ENCODE peak calls at places on chromosomes 7 and 10, in four cellular contexts. T, S, I and V are unnamed samples.
A peak's percentile ranks its signal among the peaks of the same experiment; 100 is the strongest.

GRCh38 chr7:70693300-70693689 is 438.6 kb upstream of the GALNT17 start:
- DNase-seq in T (no peak), S (no peak), I (no peak), V (no peak)

GRCh38 chr7:48299580-48300169 is 128.4 kb downstream of the ABCA13 start:
- DNase-seq in T (peak; percentile 88), S (peak; percentile 4), I (peak; percentile 37), V (peak; percentile 42)

GRCh38 chr10:78907458-78908211 is 161.1 kb upstream of the ZMIZ1 start:
- DNase-seq in T (no peak), S (no peak), I (no peak), V (no peak)

GRCh38 chr10:35684625-35685024 is 42.5 kb upstream of the FZD8 start:
- DNase-seq in T (no peak), S (no peak), I (no peak), V (no peak)

GRCh38 chr7:127485482-127485881 is 93.0 kb upstream of the ZNF800 start:
- DNase-seq in T (no peak), S (no peak), I (no peak), V (no peak)

GRCh38 chr10:22605168-22605567 is 109.2 kb downstream of the PIP4K2A start:
- DNase-seq in T (no peak), S (peak; percentile 52), I (no peak), V (no peak)

GRCh38 chr10:71659050-71659738 is 60.4 kb downstream of the C10orf105 start:
- DNase-seq in T (no peak), S (no peak), I (no peak), V (no peak)

GRCh38 chr7:19621740-19622139 is 87.1 kb downstream of the POLR1F start:
- DNase-seq in T (peak; percentile 72), S (no peak), I (no peak), V (no peak)

GRCh38 chr7:57225666-57226065 is 93.4 kb upstream of the ZNF479 start:
- DNase-seq in T (no peak), S (no peak), I (no peak), V (no peak)

GRCh38 chr10:112435013-112435619 is 11.6 kb downstream of the ZDHHC6 start:
- DNase-seq in T (peak; percentile 60), S (no peak), I (no peak), V (no peak)

GRCh38 chr10:13882112-13882711 is 295.4 kb downstream of the PRPF18 start:
- DNase-seq in T (peak; percentile 91), S (peak; percentile 32), I (peak; percentile 84), V (no peak)

GRCh38 chr10:92494522-92494921 is 79.4 kb downstream of the IDE start:
- DNase-seq in T (no peak), S (no peak), I (no peak), V (no peak)

GRCh38 chr10:34580643-34581042 is 234.5 kb downstream of the PARD3 start:
- DNase-seq in T (peak; percentile 100), S (no peak), I (peak; percentile 70), V (no peak)

GRCh38 chr10:133162178-133162909 is 2.3 kb downstream of the KNDC1 start:
- DNase-seq in T (no peak), S (no peak), I (no peak), V (no peak)

GRCh38 chr10:102802920-102803534 is 34.2 kb downstream of the CYP17A1 start:
- DNase-seq in T (peak; percentile 7), S (no peak), I (peak; percentile 40), V (peak; percentile 79)

GRCh38 chr10:34454590-34455289 is 360.4 kb downstream of the PARD3 start:
- DNase-seq in T (no peak), S (no peak), I (no peak), V (no peak)

GRCh38 chr10:4683838-4684237 is 142.2 kb upstream of the AKR1E2 start:
- DNase-seq in T (peak; percentile 42), S (no peak), I (no peak), V (no peak)

GRCh38 chr7:93889261-93889660 is 1.3 kb downstream of the TFPI2 start:
- DNase-seq in T (peak; percentile 87), S (no peak), I (peak; percentile 46), V (no peak)

GRCh38 chr7:90749774-90750173 is 153.7 kb downstream of the CDK14 start:
- DNase-seq in T (peak; percentile 27), S (peak; percentile 15), I (no peak), V (no peak)

GRCh38 chr7:87575521-87575920 is 25.2 kb downstream of the ABCB1 start:
- DNase-seq in T (peak; percentile 48), S (no peak), I (no peak), V (no peak)

DNA sequence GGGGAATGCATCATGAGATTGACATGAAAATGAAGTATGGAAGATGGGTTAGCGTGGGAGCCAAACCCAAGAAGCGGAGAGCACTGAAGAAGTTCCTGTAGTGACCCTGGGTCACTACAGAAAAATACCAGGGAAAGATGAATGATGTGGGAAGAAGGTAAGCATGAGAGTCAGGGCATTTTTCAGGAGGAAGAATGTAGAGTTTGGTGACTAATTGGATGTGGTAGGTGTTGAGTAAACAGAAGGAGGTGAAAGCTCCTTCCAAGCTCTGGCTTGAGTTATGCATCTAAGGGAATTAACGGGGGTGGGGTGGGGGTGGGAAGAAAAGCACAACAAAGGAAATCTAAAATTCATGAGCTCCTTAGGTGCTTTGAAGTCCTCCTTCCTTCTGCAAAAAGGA is 238.1 kb upstream of the AOAH start:
- DNase-seq in T (no peak), S (no peak), I (no peak), V (no peak)
- H3K27ac ChIP-seq in T (no peak overlapping the region), S (no peak overlapping the region), I (no peak overlapping the region), V (no peak overlapping the region)

GRCh38 chr7:128826916-128827247 is 3.3 kb upstream of the FLNC start:
- DNase-seq in T (peak; percentile 54), S (no peak), I (no peak), V (no peak)
- H3K27ac ChIP-seq in T (peak overlapping the region; percentile 85), S (no peak overlapping the region), I (no peak overlapping the region), V (peak overlapping the region; percentile 95)

DNA sequence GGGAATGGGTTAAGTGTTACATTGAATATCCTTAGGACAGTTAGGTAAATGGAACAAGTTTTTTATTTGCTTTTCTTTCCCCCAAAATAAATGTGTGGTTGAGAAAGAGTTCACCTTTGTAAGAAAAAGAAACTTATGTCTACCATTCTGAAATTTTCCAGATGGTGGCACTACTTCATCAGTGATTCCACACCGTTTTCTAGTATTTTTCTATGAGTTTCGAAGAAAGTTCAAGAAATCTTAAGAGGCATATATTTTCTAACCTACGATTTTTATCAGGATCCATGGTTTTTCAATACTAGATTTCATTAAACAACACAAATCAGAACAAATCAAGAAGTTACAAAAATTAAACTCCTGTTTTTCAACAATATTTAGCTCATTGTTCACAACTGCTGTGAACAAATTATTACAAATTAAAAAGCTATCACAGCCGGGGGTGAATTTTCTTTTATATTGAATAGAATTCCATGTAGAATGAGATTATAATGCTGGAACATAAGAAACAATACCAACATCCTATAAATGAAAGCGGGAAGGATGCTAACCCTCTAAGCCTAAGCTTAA is 163.1 kb upstream of the NPVF start:
- DNase-seq in T (peak; percentile 30), S (no peak), I (no peak), V (no peak)
- H3K27ac ChIP-seq in T (no peak overlapping the region), S (no peak overlapping the region), I (no peak overlapping the region), V (no peak overlapping the region)

GRCh38 chr10:62244088-62244487 is 24.6 kb downstream of the RTKN2 start:
- DNase-seq in T (no peak), S (peak; percentile 43), I (no peak), V (no peak)
- H3K27ac ChIP-seq in T (peak overlapping the region; percentile 62), S (no peak overlapping the region), I (peak overlapping the region; percentile 81), V (no peak overlapping the region)

GRCh38 chr10:124728830-124729661 is 15.1 kb downstream of the FAM53B start:
- DNase-seq in T (no peak), S (no peak), I (no peak), V (no peak)
- H3K27ac ChIP-seq in T (no peak overlapping the region), S (peak overlapping the region; percentile 17), I (no peak overlapping the region), V (peak overlapping the region; percentile 86)

GRCh38 chr10:124705021-124705740 is 39.0 kb downstream of the FAM53B start:
- DNase-seq in T (no peak), S (no peak), I (no peak), V (peak; percentile 56)
- H3K27ac ChIP-seq in T (no peak overlapping the region), S (peak overlapping the region; percentile 72), I (no peak overlapping the region), V (peak overlapping the region; percentile 97)

GRCh38 chr7:135166338-135166989 is 4.0 kb downstream of the CYREN start:
- DNase-seq in T (no peak), S (no peak), I (no peak), V (no peak)
- H3K27ac ChIP-seq in T (no peak overlapping the region), S (no peak overlapping the region), I (no peak overlapping the region), V (peak overlapping the region; percentile 37)

DNA sequence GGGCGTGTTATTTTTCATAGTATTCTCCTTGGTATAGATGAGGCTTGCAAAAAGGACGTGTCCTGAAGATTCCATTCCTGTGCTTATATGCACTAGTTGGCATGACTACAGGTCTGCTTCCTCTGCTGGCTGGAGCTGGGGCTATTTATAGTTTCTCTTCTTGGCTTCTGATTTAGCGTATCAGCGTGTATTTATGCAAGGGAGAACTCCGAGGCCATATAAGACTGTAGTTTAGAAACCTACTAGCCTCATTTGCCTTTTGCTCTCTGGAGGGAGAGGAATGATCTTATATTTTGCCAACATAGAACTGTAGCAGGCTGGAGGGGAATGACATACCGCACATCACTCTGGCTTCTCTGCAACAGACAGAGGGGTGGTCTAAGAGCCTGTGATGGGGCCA is 39.7 kb downstream of the CACNB2 start:
- DNase-seq in T (peak; percentile 8), S (no peak), I (no peak), V (no peak)
- H3K27ac ChIP-seq in T (no peak overlapping the region), S (no peak overlapping the region), I (no peak overlapping the region), V (peak overlapping the region; percentile 87)

GRCh38 chr7:149007615-149008014 is 20.7 kb downstream of the PDIA4 start:
- DNase-seq in T (no peak), S (no peak), I (no peak), V (no peak)
- H3K27ac ChIP-seq in T (no peak overlapping the region), S (no peak overlapping the region), I (no peak overlapping the region), V (no peak overlapping the region)

DNA sequence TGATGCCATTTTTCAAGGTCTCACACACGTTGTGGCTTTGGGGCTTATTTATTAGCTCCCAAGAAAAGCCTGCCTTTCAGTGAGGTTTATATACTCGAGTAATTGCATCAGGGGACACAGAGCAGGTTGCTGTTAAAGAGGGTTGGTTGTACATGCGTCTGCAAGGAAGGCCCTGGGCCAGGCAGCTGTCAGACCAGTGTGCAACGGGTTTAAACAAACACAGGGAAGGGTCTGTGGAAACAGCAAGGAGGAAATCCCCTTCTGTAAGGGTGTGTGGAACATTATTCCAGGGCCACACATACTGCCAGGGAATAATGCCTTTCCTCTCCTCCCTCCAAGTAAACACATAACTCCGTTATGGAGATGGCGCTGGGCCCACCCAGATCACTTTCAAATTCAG is 1.7 kb upstream of the CHST15 start:
- DNase-seq in T (no peak), S (no peak), I (no peak), V (no peak)
- H3K27ac ChIP-seq in T (no peak overlapping the region), S (no peak overlapping the region), I (no peak overlapping the region), V (no peak overlapping the region)